ENCODE peak calls at places on chromosomes 16 and 17, in five cellular contexts. One of them, this sample, is unnamed.

GRCh38 chr16:67438824-67439393 is 8.0 kb downstream of the HSD11B2 start:
- DNase-seq in stimulated activated CD8-positive, alpha-beta memory T cell treated with anti-CD3 and anti-CD28 coated beads, Interleukin-4, amount 100 ng/mL, for 1 hour: no peak
- DNase-seq in dermis microvascular lymphatic vessel endothelial cell: no peak
- DNase-seq in activated CD8-positive, alpha-beta memory T cell treated with anti-CD3 and anti-CD28 coated beads, Interleukin-2, amount 50 U/mL, for 4 hours: no peak
- DNase-seq in epithelial cell of proximal tubule: no peak
- DNase-seq in this sample: peak

GRCh38 chr17:17942846-17943245 is 29.4 kb downstream of the TOM1L2 start:
- DNase-seq in stimulated activated CD8-positive, alpha-beta memory T cell treated with anti-CD3 and anti-CD28 coated beads, Interleukin-4, amount 100 ng/mL, for 1 hour: no peak
- DNase-seq in dermis microvascular lymphatic vessel endothelial cell: peak
- DNase-seq in activated CD8-positive, alpha-beta memory T cell treated with anti-CD3 and anti-CD28 coated beads, Interleukin-2, amount 50 U/mL, for 4 hours: no peak
- DNase-seq in epithelial cell of proximal tubule: no peak
- DNase-seq in this sample: no peak

GRCh38 chr17:35817196-35817595 is 7.9 kb downstream of the TAF15 start:
- DNase-seq in stimulated activated CD8-positive, alpha-beta memory T cell treated with anti-CD3 and anti-CD28 coated beads, Interleukin-4, amount 100 ng/mL, for 1 hour: no peak
- DNase-seq in dermis microvascular lymphatic vessel endothelial cell: no peak
- DNase-seq in activated CD8-positive, alpha-beta memory T cell treated with anti-CD3 and anti-CD28 coated beads, Interleukin-2, amount 50 U/mL, for 4 hours: no peak
- DNase-seq in epithelial cell of proximal tubule: no peak
- DNase-seq in this sample: no peak

GRCh38 chr16:83533193-83533592 is 274.6 kb upstream of the HSBP1 start:
- DNase-seq in stimulated activated CD8-positive, alpha-beta memory T cell treated with anti-CD3 and anti-CD28 coated beads, Interleukin-4, amount 100 ng/mL, for 1 hour: no peak
- DNase-seq in dermis microvascular lymphatic vessel endothelial cell: no peak
- DNase-seq in activated CD8-positive, alpha-beta memory T cell treated with anti-CD3 and anti-CD28 coated beads, Interleukin-2, amount 50 U/mL, for 4 hours: no peak
- DNase-seq in epithelial cell of proximal tubule: peak
- DNase-seq in this sample: no peak

GRCh38 chr17:38535886-38536285 is 69.9 kb downstream of the SRCIN1 start:
- DNase-seq in stimulated activated CD8-positive, alpha-beta memory T cell treated with anti-CD3 and anti-CD28 coated beads, Interleukin-4, amount 100 ng/mL, for 1 hour: no peak
- DNase-seq in dermis microvascular lymphatic vessel endothelial cell: no peak
- DNase-seq in activated CD8-positive, alpha-beta memory T cell treated with anti-CD3 and anti-CD28 coated beads, Interleukin-2, amount 50 U/mL, for 4 hours: no peak
- DNase-seq in epithelial cell of proximal tubule: no peak
- DNase-seq in this sample: no peak

GRCh38 chr16:85667261-85667660 is 21.5 kb downstream of the GINS2 start:
- DNase-seq in stimulated activated CD8-positive, alpha-beta memory T cell treated with anti-CD3 and anti-CD28 coated beads, Interleukin-4, amount 100 ng/mL, for 1 hour: no peak
- DNase-seq in dermis microvascular lymphatic vessel endothelial cell: no peak
- DNase-seq in activated CD8-positive, alpha-beta memory T cell treated with anti-CD3 and anti-CD28 coated beads, Interleukin-2, amount 50 U/mL, for 4 hours: no peak
- DNase-seq in epithelial cell of proximal tubule: no peak
- DNase-seq in this sample: peak

GRCh38 chr16:82657239-82657638 is 30.5 kb downstream of the CDH13 start:
- DNase-seq in stimulated activated CD8-positive, alpha-beta memory T cell treated with anti-CD3 and anti-CD28 coated beads, Interleukin-4, amount 100 ng/mL, for 1 hour: no peak
- DNase-seq in dermis microvascular lymphatic vessel endothelial cell: no peak
- DNase-seq in activated CD8-positive, alpha-beta memory T cell treated with anti-CD3 and anti-CD28 coated beads, Interleukin-2, amount 50 U/mL, for 4 hours: no peak
- DNase-seq in epithelial cell of proximal tubule: no peak
- DNase-seq in this sample: no peak

GRCh38 chr17:33942414-33942813 is 312.7 kb upstream of the CCL2 start:
- DNase-seq in stimulated activated CD8-positive, alpha-beta memory T cell treated with anti-CD3 and anti-CD28 coated beads, Interleukin-4, amount 100 ng/mL, for 1 hour: no peak
- DNase-seq in dermis microvascular lymphatic vessel endothelial cell: no peak
- DNase-seq in activated CD8-positive, alpha-beta memory T cell treated with anti-CD3 and anti-CD28 coated beads, Interleukin-2, amount 50 U/mL, for 4 hours: no peak
- DNase-seq in epithelial cell of proximal tubule: no peak
- DNase-seq in this sample: no peak

GRCh38 chr17:4549781-4550533 is 5.2 kb downstream of the MYBBP1A start:
- DNase-seq in stimulated activated CD8-positive, alpha-beta memory T cell treated with anti-CD3 and anti-CD28 coated beads, Interleukin-4, amount 100 ng/mL, for 1 hour: no peak
- DNase-seq in dermis microvascular lymphatic vessel endothelial cell: no peak
- DNase-seq in activated CD8-positive, alpha-beta memory T cell treated with anti-CD3 and anti-CD28 coated beads, Interleukin-2, amount 50 U/mL, for 4 hours: no peak
- DNase-seq in epithelial cell of proximal tubule: no peak
- DNase-seq in this sample: no peak

GRCh38 chr16:78230832-78231231 is 131.4 kb downstream of the WWOX start:
- DNase-seq in stimulated activated CD8-positive, alpha-beta memory T cell treated with anti-CD3 and anti-CD28 coated beads, Interleukin-4, amount 100 ng/mL, for 1 hour: no peak
- DNase-seq in dermis microvascular lymphatic vessel endothelial cell: peak
- DNase-seq in activated CD8-positive, alpha-beta memory T cell treated with anti-CD3 and anti-CD28 coated beads, Interleukin-2, amount 50 U/mL, for 4 hours: no peak
- DNase-seq in epithelial cell of proximal tubule: no peak
- DNase-seq in this sample: no peak

GRCh38 chr16:86676216-86676800 is 98.0 kb downstream of the FOXL1 start:
- DNase-seq in stimulated activated CD8-positive, alpha-beta memory T cell treated with anti-CD3 and anti-CD28 coated beads, Interleukin-4, amount 100 ng/mL, for 1 hour: no peak
- DNase-seq in dermis microvascular lymphatic vessel endothelial cell: peak
- DNase-seq in activated CD8-positive, alpha-beta memory T cell treated with anti-CD3 and anti-CD28 coated beads, Interleukin-2, amount 50 U/mL, for 4 hours: no peak
- DNase-seq in epithelial cell of proximal tubule: peak
- DNase-seq in this sample: peak

GRCh38 chr17:44655983-44656700 is at the start of gene MEIOC:
- DNase-seq in stimulated activated CD8-positive, alpha-beta memory T cell treated with anti-CD3 and anti-CD28 coated beads, Interleukin-4, amount 100 ng/mL, for 1 hour: no peak
- DNase-seq in dermis microvascular lymphatic vessel endothelial cell: peak
- DNase-seq in activated CD8-positive, alpha-beta memory T cell treated with anti-CD3 and anti-CD28 coated beads, Interleukin-2, amount 50 U/mL, for 4 hours: peak
- DNase-seq in epithelial cell of proximal tubule: no peak
- DNase-seq in this sample: no peak

GRCh38 chr17:41689497-41690299 is 1.0 kb downstream of the EIF1 start:
- DNase-seq in stimulated activated CD8-positive, alpha-beta memory T cell treated with anti-CD3 and anti-CD28 coated beads, Interleukin-4, amount 100 ng/mL, for 1 hour: no peak
- DNase-seq in dermis microvascular lymphatic vessel endothelial cell: peak
- DNase-seq in activated CD8-positive, alpha-beta memory T cell treated with anti-CD3 and anti-CD28 coated beads, Interleukin-2, amount 50 U/mL, for 4 hours: peak
- DNase-seq in epithelial cell of proximal tubule: no peak
- DNase-seq in this sample: peak